ENCODE peak calls at places on chromosomes 3 and 15, in six cellular contexts. M is AML-193; A is T-cell; C is GM23338; B is stimulated activated naive CD8-positive, alpha-beta T cell treated with anti-CD3 and anti-CD28 coated beads, Interleukin-15, amount 100 ng/mL, for 72 hours; I is transverse colon. O is an unnamed sample.

GRCh38 chr3:151439652-151440125 is 21.2 kb downstream of the IGSF10 start:
- DNase-seq in A (no peak), M (peak), C (peak), B (no peak), I (no peak), O (no peak)

GRCh38 chr3:17730318-17730967 is 12.0 kb downstream of the TBC1D5 start:
- DNase-seq in C (peak), A (no peak), B (no peak), M (no peak), I (peak), O (no peak)

GRCh38 chr3:10738688-10739372 is 77.2 kb upstream of the SLC6A11 start:
- DNase-seq in A (peak), C (peak), B (peak), I (peak), M (peak), O (peak)

GRCh38 chr3:46707601-46708011 is 6.4 kb downstream of the TMIE start:
- DNase-seq in B (peak), M (no peak), A (no peak), I (peak), C (no peak), O (peak)

GRCh38 chr15:91521996-91522395 is 331.5 kb upstream of the SLCO3A1 start:
- DNase-seq in I (no peak), C (no peak), B (no peak), M (no peak), A (no peak), O (no peak)

GRCh38 chr3:39038165-39038564 is 13.6 kb downstream of the SCN11A start:
- DNase-seq in C (no peak), I (no peak), B (no peak), A (no peak), M (no peak), O (no peak)

GRCh38 chr15:58506787-58507671 is 75.2 kb downstream of the LIPC start:
- DNase-seq in I (no peak), M (no peak), B (no peak), C (peak), A (no peak), O (no peak)

GRCh38 chr3:8869613-8870012 is 93.7 kb downstream of the RAD18 start:
- DNase-seq in M (no peak), B (no peak), C (no peak), I (no peak), A (no peak), O (no peak)

GRCh38 chr3:56923546-56924224 is 121.9 kb upstream of the ARHGEF3 start:
- DNase-seq in A (no peak), I (peak), B (no peak), C (peak), M (no peak), O (peak)

GRCh38 chr3:8492744-8493511 is 8.7 kb upstream of the LMCD1 start:
- DNase-seq in A (no peak), B (no peak), I (no peak), C (no peak), M (no peak), O (no peak)

GRCh38 chr3:80734955-80735354 is 967.2 kb upstream of the ROBO1 start:
- DNase-seq in M (no peak), I (no peak), C (no peak), A (no peak), B (no peak), O (no peak)

GRCh38 chr3:144502398-144502797 is 530.8 kb downstream of the DIPK2A start:
- DNase-seq in M (no peak), A (no peak), C (peak), I (no peak), B (no peak), O (no peak)

GRCh38 chr3:149224736-149225594 is 3.3 kb upstream of the CP start:
- DNase-seq in A (no peak), B (peak), M (peak), C (no peak), I (no peak), O (no peak)

GRCh38 chr3:58398669-58399333 is 34.8 kb downstream of the PDHB start:
- DNase-seq in C (no peak), I (no peak), A (no peak), B (no peak), M (no peak), O (no peak)

O was measured in Peyer's patch.